ENCODE peak calls at places on chromosomes 3 and 15, in six cellular contexts. G, S, K, N, X and V are unnamed samples.

GRCh38 chr3:146903927-146904326 is 298.8 kb upstream of the PLSCR5 start:
- DNase-seq in G (no peak), S (no peak), K (no peak), N (no peak), X (no peak), V (no peak)

GRCh38 chr3:19898725-19899124 is 35.3 kb downstream of the EFHB start:
- DNase-seq in G (peak), S (no peak), K (no peak), N (no peak), X (no peak), V (no peak)

GRCh38 chr3:17360991-17361390 is 381.4 kb downstream of the TBC1D5 start:
- DNase-seq in G (no peak), S (no peak), K (no peak), N (no peak), X (no peak), V (no peak)

GRCh38 chr3:184506579-184506978 is 55.0 kb upstream of the EPHB3 start:
- DNase-seq in G (no peak), S (no peak), K (no peak), N (no peak), X (no peak), V (no peak)

GRCh38 chr3:12154151-12154550 is 4.6 kb downstream of the TIMP4 start:
- DNase-seq in G (peak), S (no peak), K (no peak), N (no peak), X (no peak), V (no peak)

GRCh38 chr3:58994746-58995330 is 55.0 kb downstream of the CFAP20DC start:
- DNase-seq in G (peak), S (no peak), K (no peak), N (no peak), X (peak), V (no peak)

GRCh38 chr3:129525341-129525968 is 3.0 kb upstream of the RHO start:
- DNase-seq in G (peak), S (no peak), K (no peak), N (no peak), X (no peak), V (no peak)

GRCh38 chr3:15099364-15100098 is 583 bp upstream of the RBSN start:
- DNase-seq in G (no peak), S (no peak), K (no peak), N (no peak), X (no peak), V (no peak)

GRCh38 chr3:122925756-122926155 is 101.8 kb downstream of the SEMA5B start:
- DNase-seq in G (no peak), S (no peak), K (no peak), N (no peak), X (no peak), V (no peak)

GRCh38 chr3:182182531-182182968 is 470.8 kb downstream of the SOX2 start:
- DNase-seq in G (no peak), S (no peak), K (no peak), N (no peak), X (no peak), V (no peak)

GRCh38 chr15:77402740-77403379 is 17.0 kb downstream of the PEAK1 start:
- DNase-seq in G (peak), S (no peak), K (no peak), N (no peak), X (no peak), V (no peak)